ENCODE peak calls at places on chromosome 3, in four cellular contexts. N is dermis blood vessel endothelial cell, O is amygdala, W is AG09319. E is an unnamed sample.

GRCh38 chr3:29758108-29759020 is 477.5 kb downstream of the RBMS3 start:
- DNase-seq in N (peak; percentile 74), O (no peak), W (peak; percentile 79), E (peak; percentile 92)

GRCh38 chr3:49662720-49663413 is 11.3 kb upstream of the APEH start:
- DNase-seq in O (no peak), W (no peak), N (no peak), E (no peak)

GRCh38 chr3:53236112-53236841 is 19.5 kb downstream of the TKT start:
- DNase-seq in W (peak; percentile 68), N (peak; percentile 93), O (no peak), E (peak; percentile 90)

GRCh38 chr3:118884748-118885206 is 149.9 kb downstream of the IGSF11 start:
- DNase-seq in O (peak; percentile 27), N (peak; percentile 74), W (peak; percentile 5), E (peak; percentile 43)

GRCh38 chr3:72515915-72516314 is 332.3 kb downstream of the SHQ1 start:
- DNase-seq in N (no peak), W (no peak), O (no peak), E (no peak)

GRCh38 chr3:155026999-155027591 is 53.0 kb upstream of the MME start:
- DNase-seq in W (peak; percentile 30), N (peak; percentile 4), O (no peak), E (peak; percentile 94)

GRCh38 chr3:100662113-100662823 is 47.0 kb upstream of the TFG start:
- DNase-seq in N (peak; percentile 12), W (no peak), O (no peak), E (no peak)

GRCh38 chr3:39707314-39707909 is 102.0 kb upstream of the MYRIP start:
- DNase-seq in O (no peak), N (peak; percentile 76), W (peak; percentile 10), E (peak; percentile 56)

E was measured in AG10803.